ENCODE peak calls at places on chromosomes 2 and 18, in six cellular contexts. P is heart right ventricle, H is aorta, Q is upper lobe of right lung, O is A549, L is lower lobe of right lung. A is an unnamed sample.

GRCh38 chr2:240840435-240841060 is 20.5 kb upstream of the KIF1A start:
- DNase-seq in H (no peak), O (peak), Q (no peak), P (peak), L (no peak), A (peak)

GRCh38 chr2:223057545-223057944 is 5.6 kb downstream of the KCNE4 start:
- DNase-seq in O (no peak), Q (no peak), H (no peak), L (no peak), P (no peak), A (no peak)

GRCh38 chr2:237486819-237487448 is at the start of gene MLPH:
- DNase-seq in L (peak), H (peak), O (peak), Q (peak), P (peak), A (peak)

GRCh38 chr2:175557810-175558377 is 376.4 kb upstream of the ATP5MC3 start:
- DNase-seq in L (no peak), Q (no peak), H (no peak), O (no peak), P (no peak), A (no peak)

GRCh38 chr2:216426166-216426777 is 14.0 kb downstream of the SMARCAL1 start:
- DNase-seq in H (no peak), Q (no peak), O (no peak), P (no peak), L (no peak), A (no peak)

GRCh38 chr2:235930701-235931100 is 237.5 kb downstream of the GBX2 start:
- DNase-seq in O (no peak), L (no peak), H (no peak), Q (no peak), P (no peak), A (no peak)

GRCh38 chr2:235005603-235006259 is 53.9 kb downstream of the SH3BP4 start:
- DNase-seq in P (peak), H (peak), Q (no peak), O (no peak), L (no peak), A (peak)

GRCh38 chr2:95379616-95379925 is 22.9 kb upstream of the FAHD2A start:
- DNase-seq in L (peak), P (no peak), Q (no peak), H (no peak), O (peak), A (no peak)

GRCh38 chr2:84958135-84959044 is 12.6 kb upstream of the KCMF1 start:
- DNase-seq in P (no peak), Q (peak), O (peak), H (peak), L (peak), A (peak)

GRCh38 chr2:161008311-161008710 is 151.9 kb upstream of the TANK start:
- DNase-seq in L (no peak), O (no peak), Q (no peak), H (no peak), P (no peak), A (no peak)

DNA sequence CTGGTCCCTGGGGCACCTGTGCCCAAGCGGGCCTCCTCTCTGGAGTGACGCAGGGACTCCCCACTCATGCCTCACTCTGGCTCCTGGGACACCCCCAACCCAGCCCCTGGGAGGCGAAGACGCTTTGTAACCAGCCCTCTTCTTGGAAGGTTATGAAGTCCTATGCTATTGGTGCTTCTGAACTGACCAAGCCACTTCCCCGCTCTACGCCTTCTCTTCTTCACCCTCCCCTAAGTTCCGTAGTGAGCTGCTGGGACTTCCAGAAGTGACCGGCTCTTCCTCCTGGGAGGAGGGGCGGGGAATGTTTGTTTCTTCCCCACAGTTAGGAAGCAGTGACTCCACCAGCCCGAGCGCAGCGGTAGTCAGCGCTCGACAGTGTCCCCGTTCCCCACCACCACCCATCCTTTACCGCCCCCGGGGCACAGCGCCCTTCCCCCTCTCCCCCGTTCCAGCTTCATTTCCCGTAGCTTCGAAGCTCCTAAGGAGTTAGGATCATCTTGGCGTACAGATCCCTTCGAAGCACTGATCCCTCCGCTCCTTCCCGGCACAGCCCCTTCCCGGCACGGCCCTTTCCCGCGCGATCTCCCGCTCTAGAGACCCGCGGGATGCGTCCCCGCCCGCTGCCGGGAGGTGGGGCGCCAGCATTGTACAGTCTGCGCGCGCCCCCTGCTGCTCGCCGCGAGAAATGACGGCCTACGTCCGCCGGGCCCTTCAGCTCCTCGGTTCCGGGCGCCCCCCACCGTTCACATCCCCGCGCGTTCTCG is 25.3 kb upstream of the NOTO start:
- DNase-seq in O (peak), H (peak), L (peak), P (peak), Q (peak), A (peak)
- H3K27ac ChIP-seq in O (peak), H (no peak), L (peak), P (peak), Q (peak), A (peak)

GRCh38 chr2:217994776-217995274 is 8.0 kb downstream of the TNS1 start:
- DNase-seq in O (no peak), P (no peak), H (no peak), Q (no peak), L (no peak), A (no peak)

GRCh38 chr2:217993055-217993645 is 9.6 kb downstream of the TNS1 start:
- DNase-seq in Q (no peak), O (no peak), H (no peak), P (no peak), L (no peak), A (no peak)

GRCh38 chr2:217995741-217996141 is 7.1 kb downstream of the TNS1 start:
- DNase-seq in L (no peak), P (peak), O (no peak), Q (no peak), H (peak), A (peak)

GRCh38 chr2:217992061-217992460 is 10.7 kb downstream of the TNS1 start:
- DNase-seq in Q (peak), H (no peak), P (no peak), L (no peak), O (no peak), A (no peak)

GRCh38 chr2:217993817-217994459 is 8.9 kb downstream of the TNS1 start:
- DNase-seq in O (peak), H (peak), P (peak), Q (peak), L (peak), A (peak)
- H3K27ac ChIP-seq in O (peak), H (no peak), P (no peak), Q (peak), L (peak), A (no peak)

GRCh38 chr18:57353137-57353939 is 981 bp downstream of the ST8SIA3 start:
- DNase-seq in H (no peak), O (no peak), Q (no peak), L (no peak), P (no peak), A (no peak)
- H3K27ac ChIP-seq in H (no peak), O (no peak), Q (no peak), L (no peak), P (no peak), A (no peak)

GRCh38 chr2:163552758-163553157 is 183.1 kb downstream of the FIGN start:
- DNase-seq in H (no peak), Q (no peak), L (no peak), O (no peak), P (no peak), A (no peak)

GRCh38 chr2:163553601-163554000 is 182.2 kb downstream of the FIGN start:
- DNase-seq in P (no peak), Q (no peak), L (no peak), O (no peak), H (no peak), A (no peak)

GRCh38 chr2:163551974-163552373 is 183.8 kb downstream of the FIGN start:
- DNase-seq in O (no peak), P (no peak), Q (no peak), H (no peak), L (no peak), A (no peak)

GRCh38 chr2:163554864-163555263 is 180.9 kb downstream of the FIGN start:
- DNase-seq in H (no peak), Q (no peak), P (no peak), O (no peak), L (no peak), A (no peak)

GRCh38 chr2:163548970-163549369 is 186.8 kb downstream of the FIGN start:
- DNase-seq in O (no peak), Q (no peak), H (no peak), P (no peak), L (no peak), A (no peak)
- H3K27ac ChIP-seq in O (no peak), Q (no peak), H (no peak), P (no peak), L (no peak), A (no peak)

DNA sequence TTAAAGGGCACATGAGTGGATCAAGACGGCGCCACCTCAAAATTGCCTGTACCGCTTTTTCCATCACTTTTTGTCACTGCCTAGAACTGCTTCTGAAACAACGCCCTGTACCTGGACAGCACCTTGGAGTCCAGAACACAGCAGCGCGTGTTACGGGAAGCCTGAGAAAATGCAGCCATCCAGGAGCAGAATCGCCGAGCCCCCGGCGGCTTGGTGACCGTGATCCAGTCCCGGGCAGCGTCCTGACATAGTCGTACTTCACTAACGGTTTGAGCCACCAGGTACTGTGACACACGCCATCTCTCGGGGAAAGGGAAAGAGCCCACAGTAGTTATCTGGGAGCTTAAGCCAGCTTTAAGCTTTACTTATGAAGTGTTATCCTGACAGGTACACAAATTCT is 168.9 kb upstream of the SALL3 start:
- DNase-seq in L (no peak), O (no peak), H (no peak), P (no peak), Q (no peak), A (no peak)
- H3K27ac ChIP-seq in L (no peak), O (no peak), H (no peak), P (no peak), Q (no peak), A (no peak)

DNA sequence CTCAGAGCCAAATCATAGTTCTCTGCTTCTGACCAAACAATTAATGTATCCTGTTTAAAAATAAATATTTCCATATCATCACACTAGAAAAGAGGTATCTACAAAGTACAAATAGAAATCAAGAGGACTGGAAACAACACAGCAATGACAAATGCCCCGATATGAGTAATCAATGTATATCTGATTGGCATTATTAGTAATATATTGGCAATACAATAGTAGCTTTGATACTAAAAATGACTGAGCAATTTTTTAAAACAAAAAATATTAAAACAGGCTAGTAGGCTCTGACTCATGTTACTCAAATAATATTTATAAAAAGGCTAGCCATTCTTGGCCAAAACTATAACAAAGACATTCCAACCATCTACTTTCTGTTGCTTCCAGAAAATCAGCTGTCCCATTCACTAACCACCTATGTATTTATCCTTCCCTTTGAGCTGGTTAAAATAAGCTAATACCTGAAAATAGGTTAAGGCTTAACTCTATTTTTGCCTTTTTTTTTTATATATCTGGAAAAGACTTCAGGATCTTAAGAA is 13.3 kb downstream of the PPP4R3B start:
- DNase-seq in H (no peak), O (no peak), L (no peak), Q (no peak), P (no peak), A (no peak)
- H3K27ac ChIP-seq in H (no peak), O (no peak), L (no peak), Q (no peak), P (no peak), A (no peak)

DNA sequence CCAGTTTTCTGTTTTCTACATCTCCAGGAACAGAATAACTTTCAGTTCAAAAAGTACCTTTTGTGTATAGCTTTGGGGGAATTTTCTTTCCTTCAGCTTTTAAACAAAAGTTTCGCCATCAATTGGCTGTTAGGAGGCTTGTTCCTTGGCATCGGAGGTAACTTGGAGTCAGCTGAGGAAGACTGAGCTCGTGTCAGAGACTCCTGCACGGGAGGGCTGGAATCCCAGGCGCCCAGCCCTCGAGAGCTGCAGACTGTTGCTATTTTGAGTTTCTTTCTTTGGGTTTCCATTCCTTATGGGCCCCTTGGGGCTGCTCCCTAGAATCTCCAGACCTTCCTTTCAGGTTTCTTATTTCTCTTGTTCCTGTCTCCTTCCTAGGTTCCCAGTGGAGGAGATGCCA is 8.1 kb downstream of the EMILIN2 start:
- DNase-seq in L (no peak), O (no peak), H (peak), P (no peak), Q (no peak), A (no peak)
- H3K27ac ChIP-seq in L (no peak), O (no peak), H (no peak), P (peak), Q (no peak), A (no peak)

GRCh38 chr2:99430614-99431258 is 59.1 kb downstream of the REV1 start:
- DNase-seq in L (no peak), O (no peak), Q (no peak), H (no peak), P (no peak), A (no peak)
- H3K27ac ChIP-seq in L (no peak), O (no peak), Q (no peak), H (no peak), P (no peak), A (no peak)

A was measured in kidney.